ENCODE peak calls at places on chromosomes 3 and 15, in five cellular contexts. Z, J, S, D and V are unnamed samples. For H3K9me3, the result is how much of the 10 kb centered on the place peaks cover.

GRCh38 chr3:170429050-170429449 is 10.4 kb downstream of the CLDN11 start:
- DNase-seq in Z (no peak), J (no peak), S (no peak), D (no peak), V (no peak)

GRCh38 chr3:134085034-134085775 is 55.5 kb upstream of the SLCO2A1 start:
- DNase-seq in Z (no peak), J (no peak), S (no peak), D (no peak), V (no peak)

GRCh38 chr3:58258392-58259040 is 20.9 kb downstream of the ABHD6 start:
- DNase-seq in Z (no peak), J (no peak), S (no peak), D (no peak), V (no peak)

GRCh38 chr15:64845183-64845611 is 3.5 kb downstream of the PLEKHO2 start:
- DNase-seq in Z (no peak), J (no peak), S (peak), D (peak), V (no peak)

GRCh38 chr15:32677238-32677750 is 35.8 kb downstream of the SCG5 start:
- DNase-seq in Z (no peak), J (no peak), S (no peak), D (no peak), V (no peak)

GRCh38 chr3:134640872-134641470 is 9.9 kb downstream of the KY start:
- DNase-seq in Z (no peak), J (no peak), S (no peak), D (peak), V (no peak)

GRCh38 chr15:64634576-64635485 is 140.6 kb downstream of the RBPMS2 start:
- DNase-seq in Z (no peak), J (no peak), S (no peak), D (no peak), V (no peak)

GRCh38 chr15:96122077-96123027 is 208.1 kb upstream of the NR2F2 start:
- DNase-seq in Z (no peak), J (no peak), S (no peak), D (no peak), V (no peak)

GRCh38 chr3:178422406-178422805 is 113.8 kb upstream of the KCNMB2 start:
- DNase-seq in Z (no peak), J (no peak), S (no peak), D (no peak), V (no peak)

GRCh38 chr15:29091666-29092065 is 178.0 kb downstream of the NSMCE3 start:
- DNase-seq in Z (no peak), J (no peak), S (no peak), D (no peak), V (no peak)
- H3K9me3 ChIP-seq in Z (under half), J (under half), S (under half), D (under half), V (under half)

GRCh38 chr15:75335313-75335704 is 554 bp upstream of the COMMD4 start:
- DNase-seq in Z (no peak), J (no peak), S (no peak), D (no peak), V (no peak)
- H3K9me3 ChIP-seq in Z (under half), J (under half), S (under half), D (under half), V (under half)

GRCh38 chr15:54456413-54456812 is 478.2 kb downstream of the UNC13C start:
- DNase-seq in Z (no peak), J (no peak), S (no peak), D (no peak), V (no peak)
- H3K9me3 ChIP-seq in Z (under half), J (under half), S (half or more), D (under half), V (under half)

DNA sequence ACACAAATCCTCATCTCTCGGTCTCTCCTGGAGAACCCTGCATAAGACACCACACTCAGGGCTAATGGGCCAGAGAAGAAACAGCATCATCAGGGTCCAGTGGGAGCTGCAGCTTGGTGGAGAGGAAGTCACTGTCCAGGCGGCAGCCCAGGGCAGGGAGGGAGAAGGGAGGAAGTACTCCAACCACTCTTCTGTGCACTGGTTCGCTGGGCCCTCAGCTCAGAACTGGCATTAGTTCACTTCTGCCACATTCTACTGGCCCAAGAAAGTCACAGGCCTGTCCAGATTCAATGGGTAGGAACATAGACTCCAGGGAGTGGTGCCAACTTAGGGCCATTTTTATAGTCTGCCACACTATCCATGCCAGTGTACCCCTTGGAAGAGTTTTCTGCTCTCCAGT is 169.0 kb downstream of the ABHD5 start:
- DNase-seq in Z (no peak), J (no peak), S (no peak), D (no peak), V (no peak)
- H3K9me3 ChIP-seq in Z (under half), J (under half), S (under half), D (under half), V (under half)

DNA sequence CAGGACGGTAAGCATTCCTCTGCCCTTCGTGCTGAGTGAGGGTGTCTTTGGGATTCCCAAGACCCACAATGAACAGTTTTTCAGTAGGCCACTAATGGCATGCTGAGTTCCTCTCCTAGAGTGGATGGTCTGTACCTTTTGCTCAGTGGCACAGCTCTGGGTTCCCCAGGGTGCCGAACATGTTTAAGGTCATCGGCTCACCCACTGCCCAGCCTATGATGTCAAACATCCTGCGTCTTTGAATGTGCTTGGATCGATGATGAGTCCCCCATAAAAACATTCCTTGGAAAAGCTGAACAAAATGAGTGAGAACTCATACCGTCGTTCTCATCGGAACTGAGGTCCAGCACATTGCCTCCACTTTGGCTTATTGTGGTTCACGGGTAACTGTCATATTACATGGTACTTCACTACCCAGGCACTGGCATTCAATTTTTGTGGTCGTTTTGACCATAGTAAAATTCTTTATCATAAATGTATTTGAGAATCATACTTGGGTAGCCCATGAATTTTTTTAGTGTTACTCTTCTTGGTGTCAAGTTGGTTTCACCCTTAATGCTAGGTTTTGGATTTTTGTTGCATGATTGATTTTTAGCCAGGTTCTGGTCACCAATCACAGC is 118.2 kb downstream of the SNRPN start:
- DNase-seq in Z (no peak), J (no peak), S (no peak), D (no peak), V (no peak)
- H3K9me3 ChIP-seq in Z (under half), J (under half), S (half or more), D (under half), V (under half)

GRCh38 chr3:46849098-46849631 is 14.1 kb downstream of the MYL3 start:
- DNase-seq in Z (no peak), J (no peak), S (no peak), D (no peak), V (no peak)

GRCh38 chr3:46848271-46849097 is 14.8 kb downstream of the MYL3 start:
- DNase-seq in Z (no peak), J (no peak), S (peak), D (peak), V (peak)

GRCh38 chr3:46846624-46847542 is 16.4 kb downstream of the MYL3 start:
- DNase-seq in Z (no peak), J (peak), S (no peak), D (no peak), V (peak)

GRCh38 chr3:46845860-46846623 is 17.2 kb downstream of the MYL3 start:
- DNase-seq in Z (peak), J (peak), S (peak), D (peak), V (peak)

GRCh38 chr3:46847744-46848143 is 15.5 kb downstream of the MYL3 start:
- DNase-seq in Z (no peak), J (no peak), S (no peak), D (no peak), V (no peak)
- H3K9me3 ChIP-seq in Z (under half), J (under half), S (under half), D (under half), V (under half)

GRCh38 chr15:56128081-56128480 is 115.6 kb downstream of the RFX7 start:
- DNase-seq in Z (no peak), J (no peak), S (no peak), D (no peak), V (no peak)

GRCh38 chr15:56126409-56126808 is 117.3 kb downstream of the RFX7 start:
- DNase-seq in Z (no peak), J (no peak), S (no peak), D (no peak), V (no peak)

GRCh38 chr15:56124391-56124790 is 119.3 kb downstream of the RFX7 start:
- DNase-seq in Z (no peak), J (no peak), S (no peak), D (no peak), V (no peak)
- H3K9me3 ChIP-seq in Z (under half), J (under half), S (under half), D (under half), V (under half)

GRCh38 chr3:279325-279724 is 82.8 kb downstream of the CHL1 start:
- DNase-seq in Z (no peak), J (no peak), S (no peak), D (no peak), V (no peak)
- H3K9me3 ChIP-seq in Z (under half), J (under half), S (under half), D (under half), V (under half)

GRCh38 chr15:60212536-60212935 is 185.2 kb downstream of the ANXA2 start:
- DNase-seq in Z (no peak), J (no peak), S (peak), D (no peak), V (no peak)
- H3K9me3 ChIP-seq in Z (under half), J (under half), S (under half), D (under half), V (under half)

GRCh38 chr15:25089577-25089976 is 134.8 kb downstream of the SNRPN start:
- DNase-seq in Z (no peak), J (no peak), S (no peak), D (no peak), V (no peak)
- H3K9me3 ChIP-seq in Z (under half), J (under half), S (half or more), D (under half), V (half or more)